ENCODE peak calls at places on chromosomes 5 and 9, in eight cellular contexts. B, H, N, U, E, O, W and Q are unnamed samples.

GRCh38 chr5:69007726-69008368 is 86.0 kb upstream of the SLC30A5 start:
- DNase-seq in B (peak; percentile 64), H (no peak), U (no peak), W (peak; percentile 80), E (peak; percentile 72), N (no peak), O (peak; percentile 84), Q (peak; percentile 10)

GRCh38 chr5:151699071-151699901 is 12.6 kb upstream of the SPARC start:
- DNase-seq in W (no peak), U (peak; percentile 95), E (peak; percentile 98), B (peak; percentile 98), N (no peak), O (peak; percentile 98), H (peak; percentile 97), Q (peak; percentile 91)

GRCh38 chr9:5712651-5713360 is 83.9 kb downstream of the RIC1 start:
- DNase-seq in B (no peak), H (no peak), N (no peak), E (no peak), U (no peak), O (peak; percentile 91), W (no peak), Q (peak; percentile 76)

GRCh38 chr9:84170521-84171141 is 169.9 kb downstream of the SLC28A3 start:
- DNase-seq in W (peak; percentile 13), N (peak; percentile 70), H (peak; percentile 96), U (peak; percentile 93), E (peak; percentile 94), O (peak; percentile 74), B (peak; percentile 98), Q (peak; percentile 89)

GRCh38 chr9:37381094-37381741 is 41.3 kb upstream of the GRHPR start:
- DNase-seq in H (no peak), U (no peak), W (no peak), E (no peak), N (no peak), O (no peak), B (no peak), Q (no peak)

GRCh38 chr5:132496631-132497487 is 6.3 kb upstream of the IRF1 start:
- DNase-seq in E (peak; percentile 93), U (no peak), N (peak; percentile 97), B (peak; percentile 96), H (peak; percentile 67), O (peak; percentile 82), W (peak; percentile 92), Q (no peak)

GRCh38 chr9:93120846-93121315 is 13.2 kb downstream of the NINJ1 start:
- DNase-seq in E (no peak), H (no peak), B (no peak), O (no peak), W (no peak), N (no peak), U (no peak), Q (no peak)

GRCh38 chr9:7164440-7165349 is 406.9 kb downstream of the KDM4C start:
- DNase-seq in H (no peak), U (no peak), E (no peak), W (no peak), B (no peak), O (no peak), N (no peak), Q (no peak)

GRCh38 chr5:140345919-140346347 is 470 bp downstream of the HBEGF start:
- DNase-seq in H (no peak), N (peak; percentile 85), E (peak; percentile 67), B (peak; percentile 74), U (no peak), W (peak; percentile 85), O (peak; percentile 75), Q (no peak)

GRCh38 chr9:21812945-21813568 is 10.6 kb downstream of the MTAP start:
- DNase-seq in B (peak; percentile 79), W (peak; percentile 74), U (no peak), E (peak; percentile 86), H (no peak), O (peak; percentile 82), N (peak; percentile 83), Q (no peak)

GRCh38 chr9:86062845-86063693 is 36.3 kb downstream of the GOLM1 start:
- DNase-seq in E (no peak), W (no peak), U (no peak), H (no peak), B (no peak), N (no peak), O (no peak), Q (no peak)

GRCh38 chr9:137055385-137056364 is 1.8 kb upstream of the ENTPD2 start:
- DNase-seq in W (peak; percentile 61), H (no peak), O (no peak), N (no peak), B (peak; percentile 97), E (peak; percentile 92), U (no peak), Q (no peak)

GRCh38 chr5:32767948-32768427 is 56.9 kb downstream of the NPR3 start:
- DNase-seq in U (peak; percentile 95), N (no peak), B (peak; percentile 74), O (peak; percentile 17), W (no peak), H (peak; percentile 85), E (peak; percentile 93), Q (peak; percentile 40)

GRCh38 chr9:93818237-93818636 is 136.9 kb downstream of the BARX1 start:
- DNase-seq in H (no peak), U (no peak), N (no peak), E (no peak), O (no peak), W (no peak), B (no peak), Q (no peak)

GRCh38 chr5:139296862-139297326 is 3.4 kb downstream of the MATR3 start:
- DNase-seq in H (no peak), E (no peak), U (no peak), N (no peak), O (no peak), W (peak; percentile 28), B (no peak), Q (no peak)

GRCh38 chr5:139297439-139298133 is 4.0 kb downstream of the MATR3 start:
- DNase-seq in H (no peak), B (no peak), E (no peak), W (no peak), O (no peak), U (no peak), N (no peak), Q (no peak)

GRCh38 chr5:139294372-139295165 is 1.0 kb downstream of the MATR3 start:
- DNase-seq in H (peak; percentile 52), O (peak; percentile 85), U (no peak), N (peak; percentile 85), E (peak; percentile 95), W (peak; percentile 90), B (peak; percentile 88), Q (no peak)

GRCh38 chr5:139296198-139296597 is 2.7 kb downstream of the MATR3 start:
- DNase-seq in O (no peak), N (no peak), B (no peak), H (no peak), U (no peak), E (no peak), W (no peak), Q (no peak)

DNA sequence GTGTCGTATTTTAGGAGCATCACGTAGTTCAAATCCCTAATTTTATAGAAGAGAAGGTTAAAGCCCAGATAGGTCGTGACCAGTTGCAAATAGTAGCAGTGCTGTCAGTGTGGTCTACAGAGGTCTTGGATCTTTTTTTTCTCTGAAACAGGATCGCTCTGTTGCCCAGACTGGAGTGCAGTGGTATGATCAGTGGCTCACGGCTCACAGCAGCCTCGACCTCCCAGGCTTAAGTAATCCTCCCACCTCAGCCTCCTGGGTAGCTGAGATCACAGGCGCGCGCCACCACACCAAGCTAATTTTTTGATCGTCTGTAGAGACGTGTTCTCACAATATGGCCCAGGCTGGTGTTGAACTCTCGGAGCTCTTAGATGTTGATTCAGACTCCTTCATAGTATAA is 2.2 kb downstream of the MATR3 start:
- DNase-seq in U (no peak), H (no peak), N (no peak), O (peak; percentile 53), W (peak; percentile 53), B (no peak), E (peak; percentile 44), Q (no peak)
- H3K4me3 ChIP-seq in U (peak overlapping the region; percentile 85), H (peak overlapping the region; percentile 96), N (peak overlapping the region; percentile 75), O (peak overlapping the region; percentile 29), W (peak overlapping the region; percentile 79), B (peak overlapping the region; percentile 77), E (peak overlapping the region; percentile 91), Q (peak overlapping the region; percentile 86)

GRCh38 chr9:90921969-90922368 is 120.3 kb downstream of the SYK start:
- DNase-seq in W (no peak), B (peak; percentile 26), U (no peak), E (no peak), H (no peak), N (no peak), O (no peak), Q (no peak)

GRCh38 chr9:90926920-90927319 is 125.3 kb downstream of the SYK start:
- DNase-seq in O (no peak), N (no peak), B (no peak), H (no peak), U (no peak), W (no peak), E (no peak), Q (no peak)

GRCh38 chr9:90927496-90927895 is 125.9 kb downstream of the SYK start:
- DNase-seq in W (no peak), O (no peak), H (no peak), B (no peak), N (no peak), U (no peak), E (no peak), Q (no peak)

GRCh38 chr9:90929616-90930015 is 128.0 kb downstream of the SYK start:
- DNase-seq in N (no peak), O (no peak), W (no peak), U (no peak), H (no peak), E (no peak), B (no peak), Q (no peak)

GRCh38 chr9:90925581-90926257 is 124.1 kb downstream of the SYK start:
- DNase-seq in H (peak; percentile 39), O (no peak), N (no peak), B (peak; percentile 64), E (peak; percentile 62), W (no peak), U (peak; percentile 79), Q (no peak)
- H3K4me3 ChIP-seq in H (no peak overlapping the region), O (no peak overlapping the region), N (no peak overlapping the region), B (no peak overlapping the region), E (no peak overlapping the region), W (no peak overlapping the region), U (no peak overlapping the region), Q (no peak overlapping the region)

GRCh38 chr9:971901-972511 is 4.4 kb upstream of the DMRT3 start:
- DNase-seq in B (no peak), H (no peak), W (peak; percentile 92), N (no peak), E (no peak), O (peak; percentile 90), U (no peak), Q (no peak)
- H3K4me3 ChIP-seq in B (peak overlapping the region; percentile 30), H (no peak overlapping the region), W (peak overlapping the region; percentile 49), N (peak overlapping the region; percentile 36), E (peak overlapping the region; percentile 69), O (no peak overlapping the region), U (peak overlapping the region; percentile 6), Q (peak overlapping the region; percentile 31)

DNA sequence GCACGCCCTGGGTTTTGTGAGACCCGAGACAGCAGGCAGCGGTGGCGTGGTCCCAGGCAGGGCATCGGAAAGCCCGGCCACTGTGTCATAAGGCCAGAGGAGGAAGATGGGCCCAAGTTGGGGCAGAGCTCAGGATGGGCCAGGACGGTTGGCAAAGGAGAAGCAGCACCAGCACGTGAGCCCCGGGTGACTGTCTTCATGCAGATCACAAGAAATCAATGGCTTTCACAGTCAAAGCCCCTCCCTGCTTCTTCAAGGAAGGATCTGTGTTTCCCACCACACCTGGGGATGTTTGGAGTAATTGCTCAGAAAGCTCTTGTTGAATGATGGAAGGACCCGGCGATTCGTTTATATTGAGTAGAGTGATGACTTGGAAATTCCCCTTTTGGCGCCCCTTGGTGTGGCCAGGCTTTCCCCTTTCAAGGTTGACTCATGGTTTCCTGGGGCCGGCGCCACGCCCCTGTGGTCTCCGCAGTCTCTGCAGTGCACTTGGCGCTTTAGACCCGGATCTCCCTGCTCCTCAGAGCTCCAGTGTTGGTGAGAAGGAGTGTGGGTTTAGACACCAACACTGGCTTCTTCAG is 52.1 kb downstream of the IL31RA start:
- DNase-seq in H (no peak), W (no peak), U (no peak), O (no peak), E (no peak), N (no peak), B (peak; percentile 52), Q (no peak)
- H3K4me3 ChIP-seq in H (no peak overlapping the region), W (no peak overlapping the region), U (no peak overlapping the region), O (no peak overlapping the region), E (no peak overlapping the region), N (no peak overlapping the region), B (no peak overlapping the region), Q (no peak overlapping the region)